ENCODE peak calls at places on chromosomes 4 and X, in five cellular contexts. J, E, O, I and V are unnamed samples.

GRCh38 chr4:73828945-73829344 is 7.5 kb upstream of the CXCL6 start:
- DNase-seq in J (no peak), E (no peak), O (no peak), I (no peak), V (no peak)

GRCh38 chrX:109773374-109773773 is 40.3 kb upstream of the ACSL4 start:
- DNase-seq in J (no peak), E (no peak), O (no peak), I (no peak), V (no peak)

GRCh38 chr4:20318011-20318898 is 66.5 kb downstream of the SLIT2 start:
- DNase-seq in J (no peak), E (no peak), O (no peak), I (no peak), V (no peak)

GRCh38 chrX:138847930-138848329 is 136.4 kb upstream of the FGF13 start:
- DNase-seq in J (no peak), E (no peak), O (no peak), I (no peak), V (no peak)

GRCh38 chr4:189792819-189793618 is 147.7 kb upstream of the FRG1 start:
- DNase-seq in J (peak; percentile 32), E (peak; percentile 39), O (peak; percentile 79), I (peak; percentile 61), V (peak; percentile 71)

GRCh38 chrX:69232945-69233344 is 67.7 kb upstream of the PJA1 start:
- DNase-seq in J (no peak), E (no peak), O (no peak), I (no peak), V (no peak)

GRCh38 chrX:100964362-100964761 is 5.1 kb upstream of the ARL13A start:
- DNase-seq in J (no peak), E (no peak), O (no peak), I (no peak), V (no peak)

GRCh38 chrX:46573331-46573895 is at the start of gene CHST7:
- DNase-seq in J (no peak), E (peak; percentile 54), O (peak; percentile 84), I (peak; percentile 55), V (peak; percentile 85)

GRCh38 chr4:139873111-139873866 is 207.7 kb downstream of the MGST2 start:
- DNase-seq in J (no peak), E (no peak), O (no peak), I (no peak), V (no peak)

GRCh38 chr4:84378983-84379382 is 120.1 kb downstream of the NKX6-1 start:
- DNase-seq in J (no peak), E (no peak), O (no peak), I (no peak), V (peak; percentile 11)
- H3K27me3 ChIP-seq in J (no peaks in the 10 kb centered on the region), E (peaks cover 1% of the 10 kb centered on the region), O (no peaks in the 10 kb centered on the region), I (peaks cover 16% of the 10 kb centered on the region), V (peaks cover 33% of the 10 kb centered on the region)

GRCh38 chr4:133929540-133929939 is 272.0 kb downstream of the PABPC4L start:
- DNase-seq in J (no peak), E (no peak), O (no peak), I (no peak), V (no peak)
- H3K27me3 ChIP-seq in J (no peaks in the 10 kb centered on the region), E (no peaks in the 10 kb centered on the region), O (no peaks in the 10 kb centered on the region), I (no peaks in the 10 kb centered on the region), V (no peaks in the 10 kb centered on the region)

DNA sequence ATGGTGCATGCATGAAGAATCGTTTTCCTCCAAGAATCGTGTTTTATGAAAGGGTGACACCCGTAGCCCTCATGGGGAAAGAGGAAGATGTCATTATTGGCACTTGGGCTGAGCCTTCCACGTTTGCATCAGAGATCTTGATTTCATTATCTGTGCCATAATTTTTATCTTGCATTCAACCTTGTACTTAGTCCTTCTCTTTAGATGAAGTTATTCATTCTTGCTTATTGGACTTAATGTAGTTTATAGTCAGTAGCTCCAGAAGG is 66.8 kb downstream of the GAB1 start:
- DNase-seq in J (no peak), E (no peak), O (no peak), I (no peak), V (no peak)
- H3K27me3 ChIP-seq in J (no peaks in the 10 kb centered on the region), E (no peaks in the 10 kb centered on the region), O (no peaks in the 10 kb centered on the region), I (no peaks in the 10 kb centered on the region), V (no peaks in the 10 kb centered on the region)

GRCh38 chrX:33190016-33190415 is 21.3 kb downstream of the DMD start:
- DNase-seq in J (no peak), E (no peak), O (no peak), I (no peak), V (no peak)

GRCh38 chrX:33194876-33195433 is 16.4 kb downstream of the DMD start:
- DNase-seq in J (no peak), E (no peak), O (no peak), I (no peak), V (no peak)

GRCh38 chrX:33198561-33199279 is 12.6 kb downstream of the DMD start:
- DNase-seq in J (no peak), E (no peak), O (no peak), I (no peak), V (no peak)

GRCh38 chrX:33194289-33194688 is 17.1 kb downstream of the DMD start:
- DNase-seq in J (no peak), E (no peak), O (no peak), I (no peak), V (no peak)

GRCh38 chrX:33195698-33196097 is 15.7 kb downstream of the DMD start:
- DNase-seq in J (no peak), E (no peak), O (no peak), I (no peak), V (no peak)
- H3K27me3 ChIP-seq in J (no peaks in the 10 kb centered on the region), E (no peaks in the 10 kb centered on the region), O (no peaks in the 10 kb centered on the region), I (no peaks in the 10 kb centered on the region), V (no peaks in the 10 kb centered on the region)

GRCh38 chrX:133215017-133215416 is 3.1 kb downstream of the TFDP3 start:
- DNase-seq in J (no peak), E (no peak), O (no peak), I (no peak), V (no peak)
- H3K27me3 ChIP-seq in J (no peaks in the 10 kb centered on the region), E (no peaks in the 10 kb centered on the region), O (no peaks in the 10 kb centered on the region), I (no peaks in the 10 kb centered on the region), V (no peaks in the 10 kb centered on the region)

GRCh38 chr4:37245391-37245954 is 930 bp downstream of the NWD2 start:
- DNase-seq in J (no peak), E (no peak), O (no peak), I (no peak), V (peak; percentile 51)
- H3K27me3 ChIP-seq in J (peaks cover 41% of the 10 kb centered on the region), E (peaks cover 2% of the 10 kb centered on the region), O (peaks cover 37% of the 10 kb centered on the region), I (peaks cover 70% of the 10 kb centered on the region), V (peaks cover 66% of the 10 kb centered on the region)

GRCh38 chrX:25011589-25012432 is 4.0 kb downstream of the ARX start:
- DNase-seq in J (no peak), E (no peak), O (no peak), I (no peak), V (peak; percentile 66)

GRCh38 chrX:25012793-25013592 is 2.8 kb downstream of the ARX start:
- DNase-seq in J (no peak), E (no peak), O (no peak), I (no peak), V (peak; percentile 79)

GRCh38 chrX:25012433-25012735 is 3.4 kb downstream of the ARX start:
- DNase-seq in J (no peak), E (no peak), O (no peak), I (no peak), V (peak; percentile 85)

GRCh38 chrX:25009407-25009806 is 6.4 kb downstream of the ARX start:
- DNase-seq in J (no peak), E (no peak), O (no peak), I (no peak), V (peak; percentile 18)

GRCh38 chrX:25010784-25011588 is 4.8 kb downstream of the ARX start:
- DNase-seq in J (no peak), E (no peak), O (no peak), I (no peak), V (peak; percentile 71)
- H3K27me3 ChIP-seq in J (peaks cover 87% of the 10 kb centered on the region), E (peaks cover 5% of the 10 kb centered on the region), O (peaks cover 76% of the 10 kb centered on the region), I (peaks cover 91% of the 10 kb centered on the region), V (peaks cover 98% of the 10 kb centered on the region)

DNA sequence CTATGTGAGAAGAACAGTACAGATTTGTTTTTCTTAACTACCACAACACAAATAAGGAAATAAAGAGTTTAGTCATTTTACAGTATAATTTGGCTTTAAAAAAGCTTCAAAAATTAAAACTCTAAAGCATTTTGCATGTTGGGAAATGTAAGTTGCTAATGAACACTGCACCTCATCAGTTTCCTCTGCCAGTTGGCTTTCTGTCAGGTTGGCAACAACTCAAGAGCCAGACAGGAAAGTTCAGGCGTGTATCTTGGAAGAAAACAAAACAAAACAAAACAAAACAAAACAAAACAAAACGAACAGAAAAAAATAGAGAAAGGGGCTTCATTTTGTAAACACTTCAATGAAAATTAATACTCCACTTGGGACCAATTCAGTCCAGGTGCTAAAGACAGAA is 236.9 kb downstream of the SCFD2 start:
- DNase-seq in J (no peak), E (no peak), O (no peak), I (peak; percentile 80), V (no peak)
- H3K27me3 ChIP-seq in J (no peaks in the 10 kb centered on the region), E (no peaks in the 10 kb centered on the region), O (no peaks in the 10 kb centered on the region), I (no peaks in the 10 kb centered on the region), V (no peaks in the 10 kb centered on the region)